ENCODE peak calls at places on chromosomes 4 and X, in eight cellular contexts. One of them, this sample, is unnamed.

GRCh38 chrX:72020204-72020603 is 109.6 kb downstream of the NHSL2 start:
- DNase-seq in GM03348: no peak
- DNase-seq in SHP77: no peak
- DNase-seq in SW 1271: no peak
- DNase-seq in effector memory CD8-positive, alpha-beta T cell: no peak
- DNase-seq in A172: no peak
- DNase-seq in NCI-H460: no peak
- DNase-seq in RPMI7951: no peak
- DNase-seq in this sample: no peak

GRCh38 chrX:63428348-63428747 is 77.2 kb upstream of the SPIN4 start:
- DNase-seq in GM03348: no peak
- DNase-seq in SHP77: no peak
- DNase-seq in RPMI7951: no peak
- DNase-seq in effector memory CD8-positive, alpha-beta T cell: no peak
- DNase-seq in SW 1271: no peak
- DNase-seq in A172: no peak
- DNase-seq in NCI-H460: no peak
- DNase-seq in this sample: no peak

GRCh38 chr4:140168936-140169335 is 15.0 kb upstream of the MAML3 start:
- DNase-seq in NCI-H460: no peak
- DNase-seq in SW 1271: no peak
- DNase-seq in A172: no peak
- DNase-seq in RPMI7951: no peak
- DNase-seq in SHP77: no peak
- DNase-seq in effector memory CD8-positive, alpha-beta T cell: no peak
- DNase-seq in GM03348: no peak
- DNase-seq in this sample: no peak

GRCh38 chr4:4248885-4249203 is 821 bp upstream of the TMEM128 start:
- DNase-seq in NCI-H460: no peak
- DNase-seq in SW 1271: no peak
- DNase-seq in RPMI7951: no peak
- DNase-seq in SHP77: no peak
- DNase-seq in A172: no peak
- DNase-seq in effector memory CD8-positive, alpha-beta T cell: no peak
- DNase-seq in GM03348: no peak
- DNase-seq in this sample: no peak

GRCh38 chrX:39866229-39866628 is 231.5 kb downstream of the BCOR start:
- DNase-seq in SW 1271: no peak
- DNase-seq in GM03348: no peak
- DNase-seq in NCI-H460: no peak
- DNase-seq in RPMI7951: no peak
- DNase-seq in A172: no peak
- DNase-seq in SHP77: no peak
- DNase-seq in effector memory CD8-positive, alpha-beta T cell: no peak
- DNase-seq in this sample: no peak

GRCh38 chr4:42750831-42751230 is 93.9 kb upstream of the ATP8A1 start:
- DNase-seq in A172: no peak
- DNase-seq in effector memory CD8-positive, alpha-beta T cell: no peak
- DNase-seq in GM03348: no peak
- DNase-seq in SW 1271: no peak
- DNase-seq in RPMI7951: no peak
- DNase-seq in NCI-H460: no peak
- DNase-seq in SHP77: no peak
- DNase-seq in this sample: no peak

GRCh38 chrX:68881911-68882310 is 53.1 kb downstream of the EFNB1 start:
- DNase-seq in effector memory CD8-positive, alpha-beta T cell: no peak
- DNase-seq in GM03348: no peak
- DNase-seq in SHP77: no peak
- DNase-seq in A172: no peak
- DNase-seq in SW 1271: no peak
- DNase-seq in NCI-H460: no peak
- DNase-seq in RPMI7951: no peak
- DNase-seq in this sample: no peak

GRCh38 chr4:163758032-163758431 is 263.5 kb downstream of the TMA16 start:
- DNase-seq in A172: no peak
- DNase-seq in NCI-H460: no peak
- DNase-seq in RPMI7951: no peak
- DNase-seq in GM03348: no peak
- DNase-seq in SHP77: no peak
- DNase-seq in effector memory CD8-positive, alpha-beta T cell: no peak
- DNase-seq in SW 1271: no peak
- DNase-seq in this sample: no peak

GRCh38 chrX:123138473-123138872 is 45.6 kb upstream of the GRIA3 start:
- DNase-seq in RPMI7951: peak; percentile 19
- DNase-seq in SHP77: no peak
- DNase-seq in A172: no peak
- DNase-seq in effector memory CD8-positive, alpha-beta T cell: no peak
- DNase-seq in SW 1271: no peak
- DNase-seq in GM03348: peak; percentile 39
- DNase-seq in NCI-H460: no peak
- DNase-seq in this sample: no peak

GRCh38 chrX:151754042-151754419 is 19.5 kb downstream of the CNGA2 start:
- DNase-seq in effector memory CD8-positive, alpha-beta T cell: no peak
- DNase-seq in NCI-H460: no peak
- DNase-seq in SHP77: no peak
- DNase-seq in A172: peak; percentile 35
- DNase-seq in RPMI7951: peak; percentile 75
- DNase-seq in SW 1271: no peak
- DNase-seq in GM03348: peak; percentile 72
- DNase-seq in this sample: peak; percentile 91

GRCh38 chrX:42759881-42760280 is 18.1 kb downstream of the PPP1R2C start:
- DNase-seq in RPMI7951: no peak
- DNase-seq in effector memory CD8-positive, alpha-beta T cell: no peak
- DNase-seq in SHP77: no peak
- DNase-seq in NCI-H460: no peak
- DNase-seq in SW 1271: no peak
- DNase-seq in GM03348: no peak
- DNase-seq in A172: no peak
- DNase-seq in this sample: no peak

GRCh38 chr4:176205299-176205698 is 9.9 kb upstream of the SPATA4 start:
- DNase-seq in effector memory CD8-positive, alpha-beta T cell: no peak
- DNase-seq in SW 1271: no peak
- DNase-seq in NCI-H460: no peak
- DNase-seq in SHP77: no peak
- DNase-seq in A172: no peak
- DNase-seq in GM03348: no peak
- DNase-seq in RPMI7951: no peak
- DNase-seq in this sample: no peak

GRCh38 chr4:47972181-47972580 is 44.3 kb downstream of the CNGA1 start:
- DNase-seq in NCI-H460: no peak
- DNase-seq in SHP77: no peak
- DNase-seq in effector memory CD8-positive, alpha-beta T cell: no peak
- DNase-seq in RPMI7951: no peak
- DNase-seq in A172: no peak
- DNase-seq in SW 1271: no peak
- DNase-seq in GM03348: no peak
- DNase-seq in this sample: no peak

GRCh38 chr4:95363579-95363965 is 185.2 kb downstream of the UNC5C start:
- DNase-seq in RPMI7951: no peak
- DNase-seq in GM03348: no peak
- DNase-seq in effector memory CD8-positive, alpha-beta T cell: no peak
- DNase-seq in SW 1271: no peak
- DNase-seq in SHP77: no peak
- DNase-seq in A172: peak; percentile 4
- DNase-seq in NCI-H460: no peak
- DNase-seq in this sample: no peak

GRCh38 chr4:125421547-125421946 is 106.8 kb downstream of the FAT4 start:
- DNase-seq in NCI-H460: no peak
- DNase-seq in effector memory CD8-positive, alpha-beta T cell: no peak
- DNase-seq in GM03348: no peak
- DNase-seq in SHP77: no peak
- DNase-seq in A172: peak; percentile 6
- DNase-seq in RPMI7951: no peak
- DNase-seq in SW 1271: no peak
- DNase-seq in this sample: no peak

GRCh38 chr4:94523617-94524016 is 71.9 kb downstream of the PDLIM5 start:
- DNase-seq in NCI-H460: no peak
- DNase-seq in GM03348: no peak
- DNase-seq in RPMI7951: peak; percentile 68
- DNase-seq in SW 1271: no peak
- DNase-seq in SHP77: no peak
- DNase-seq in A172: peak; percentile 36
- DNase-seq in effector memory CD8-positive, alpha-beta T cell: no peak
- DNase-seq in this sample: no peak

GRCh38 chrX:150146271-150146888 is 208.1 kb upstream of the EOLA2 start:
- DNase-seq in NCI-H460: no peak
- DNase-seq in A172: peak; percentile 23
- DNase-seq in effector memory CD8-positive, alpha-beta T cell: no peak
- DNase-seq in SW 1271: no peak
- DNase-seq in SHP77: no peak
- DNase-seq in GM03348: no peak
- DNase-seq in RPMI7951: peak; percentile 53
- DNase-seq in this sample: no peak

GRCh38 chr4:8136529-8136928 is 22.1 kb downstream of the ABLIM2 start:
- DNase-seq in SHP77: no peak
- DNase-seq in GM03348: no peak
- DNase-seq in SW 1271: no peak
- DNase-seq in effector memory CD8-positive, alpha-beta T cell: no peak
- DNase-seq in RPMI7951: no peak
- DNase-seq in NCI-H460: no peak
- DNase-seq in A172: no peak
- DNase-seq in this sample: no peak

GRCh38 chr4:73193659-73194058 is 64.9 kb downstream of the ANKRD17 start:
- DNase-seq in RPMI7951: no peak
- DNase-seq in SHP77: no peak
- DNase-seq in NCI-H460: no peak
- DNase-seq in A172: no peak
- DNase-seq in GM03348: no peak
- DNase-seq in SW 1271: no peak
- DNase-seq in effector memory CD8-positive, alpha-beta T cell: no peak
- DNase-seq in this sample: no peak

GRCh38 chr4:64230709-64231310 is 178.4 kb downstream of the TECRL start:
- DNase-seq in SHP77: no peak
- DNase-seq in effector memory CD8-positive, alpha-beta T cell: no peak
- DNase-seq in A172: no peak
- DNase-seq in GM03348: no peak
- DNase-seq in RPMI7951: peak; percentile 3
- DNase-seq in NCI-H460: no peak
- DNase-seq in SW 1271: no peak
- DNase-seq in this sample: no peak

GRCh38 chrX:56025872-56026571 is 206.1 kb upstream of the KLF8 start:
- DNase-seq in GM03348: no peak
- DNase-seq in NCI-H460: no peak
- DNase-seq in SHP77: peak; percentile 63
- DNase-seq in RPMI7951: no peak
- DNase-seq in effector memory CD8-positive, alpha-beta T cell: no peak
- DNase-seq in SW 1271: no peak
- DNase-seq in A172: no peak
- DNase-seq in this sample: no peak

GRCh38 chr4:159258889-159259560 is 156.1 kb downstream of the RAPGEF2 start:
- DNase-seq in NCI-H460: no peak
- DNase-seq in GM03348: no peak
- DNase-seq in effector memory CD8-positive, alpha-beta T cell: no peak
- DNase-seq in SW 1271: no peak
- DNase-seq in A172: no peak
- DNase-seq in SHP77: no peak
- DNase-seq in RPMI7951: no peak
- DNase-seq in this sample: no peak

GRCh38 chr4:141246243-141246642 is 25.5 kb downstream of the ZNF330 start:
- DNase-seq in A172: peak; percentile 38
- DNase-seq in RPMI7951: peak; percentile 6
- DNase-seq in effector memory CD8-positive, alpha-beta T cell: no peak
- DNase-seq in NCI-H460: peak; percentile 5
- DNase-seq in SW 1271: no peak
- DNase-seq in GM03348: peak; percentile 67
- DNase-seq in SHP77: no peak
- DNase-seq in this sample: no peak

GRCh38 chr4:38050560-38051350 is 90.6 kb downstream of the PTTG2 start:
- DNase-seq in SHP77: no peak
- DNase-seq in NCI-H460: no peak
- DNase-seq in effector memory CD8-positive, alpha-beta T cell: no peak
- DNase-seq in GM03348: no peak
- DNase-seq in A172: no peak
- DNase-seq in RPMI7951: no peak
- DNase-seq in SW 1271: no peak
- DNase-seq in this sample: no peak

GRCh38 chr4:143282170-143282760 is 54.4 kb upstream of the GAB1 start:
- DNase-seq in GM03348: peak; percentile 11
- DNase-seq in SW 1271: no peak
- DNase-seq in RPMI7951: no peak
- DNase-seq in SHP77: no peak
- DNase-seq in A172: no peak
- DNase-seq in NCI-H460: no peak
- DNase-seq in effector memory CD8-positive, alpha-beta T cell: no peak
- DNase-seq in this sample: no peak

GRCh38 chrX:30196322-30196721 is 19.0 kb upstream of the MAGEB2 start:
- DNase-seq in RPMI7951: peak; percentile 33
- DNase-seq in SHP77: peak; percentile 23
- DNase-seq in effector memory CD8-positive, alpha-beta T cell: no peak
- DNase-seq in NCI-H460: no peak
- DNase-seq in GM03348: peak; percentile 33
- DNase-seq in A172: peak; percentile 43
- DNase-seq in SW 1271: peak; percentile 0
- DNase-seq in this sample: no peak

GRCh38 chrX:56994375-56995270 is 718 bp downstream of the SPIN3 start:
- DNase-seq in SW 1271: no peak
- DNase-seq in effector memory CD8-positive, alpha-beta T cell: no peak
- DNase-seq in NCI-H460: no peak
- DNase-seq in RPMI7951: peak; percentile 8
- DNase-seq in GM03348: peak; percentile 4
- DNase-seq in A172: no peak
- DNase-seq in SHP77: no peak
- DNase-seq in this sample: no peak

This sample was measured in MG63.